ENCODE peak calls at places on chromosome 20, in ten cellular contexts. N, Y, Z, X, S, H, K, M, V and D are unnamed samples.

GRCh38 chr20:1417273-1417672 is 24.4 kb upstream of the FKBP1A start:
- DNase-seq in Z (no peak), H (no peak), M (no peak), V (no peak), X (no peak), S (peak; percentile 77), Y (no peak), N (no peak), K (no peak), D (no peak)

GRCh38 chr20:50744143-50744792 is 12.9 kb downstream of the PARD6B start:
- DNase-seq in N (peak; percentile 6), S (peak; percentile 90), X (no peak), K (no peak), Z (no peak), M (peak; percentile 43), V (peak; percentile 54), Y (peak; percentile 92), H (peak; percentile 76), D (no peak)

GRCh38 chr20:3209023-3209945 is at the start of gene ITPA:
- DNase-seq in K (peak; percentile 51), Z (peak; percentile 44), X (peak; percentile 78), M (peak; percentile 40), H (peak; percentile 70), V (peak; percentile 80), S (peak; percentile 57), N (peak; percentile 66), Y (peak; percentile 61), D (no peak)

GRCh38 chr20:1535420-1536175 is 21.9 kb downstream of the SIRPD start:
- DNase-seq in V (peak; percentile 67), Z (no peak), K (no peak), S (no peak), Y (no peak), N (no peak), X (no peak), M (peak; percentile 14), H (no peak), D (no peak)

GRCh38 chr20:35762461-35762860 is 9.4 kb upstream of the PHF20 start:
- DNase-seq in K (no peak), X (no peak), H (no peak), V (no peak), N (no peak), Y (no peak), M (no peak), Z (no peak), S (no peak), D (no peak)

GRCh38 chr20:49346682-49347081 is 68.8 kb upstream of the ZNFX1 start:
- DNase-seq in Y (no peak), N (no peak), K (no peak), Z (no peak), H (no peak), X (no peak), V (no peak), S (no peak), M (no peak), D (no peak)

GRCh38 chr20:31569163-31570020 is 35.7 kb upstream of the ID1 start:
- DNase-seq in V (peak; percentile 71), X (peak; percentile 84), H (peak; percentile 82), Y (peak; percentile 72), K (peak; percentile 46), N (peak; percentile 58), S (peak; percentile 74), Z (peak; percentile 42), M (peak; percentile 57), D (peak; percentile 48)

GRCh38 chr20:10790013-10790412 is 116.2 kb upstream of the JAG1 start:
- DNase-seq in Z (no peak), X (no peak), K (no peak), V (no peak), H (no peak), M (no peak), N (no peak), S (no peak), Y (no peak), D (no peak)

GRCh38 chr20:57166568-57167291 is 99.7 kb downstream of the BMP7 start:
- DNase-seq in M (no peak), S (no peak), Z (no peak), H (no peak), Y (no peak), N (no peak), K (no peak), V (no peak), X (no peak), D (no peak)